ENCODE peak calls at places on chromosomes 6 and 20, in ten cellular contexts. L is HCT116; V is GM23338; U is fibroblast of the aortic adventitia; S is pancreas; J is CD8-positive, alpha-beta T cell; O is retinal pigment epithelial cell; C is heart left ventricle; Y is aorta; P is GM06990. B is an unnamed sample.

GRCh38 chr6:66423047-66423446 is 716.0 kb upstream of the EYS start:
- DNase-seq in L (no peak), V (no peak), U (no peak), S (no peak), J (no peak), O (no peak), C (no peak), Y (no peak), P (no peak), B (no peak)

GRCh38 chr20:41573955-41574354 is 44.2 kb downstream of the CHD6 start:
- DNase-seq in L (no peak), V (no peak), U (no peak), S (no peak), J (no peak), O (no peak), C (no peak), Y (no peak), P (no peak), B (no peak)

GRCh38 chr20:48205786-48206185 is 420.5 kb upstream of the SULF2 start:
- DNase-seq in L (no peak), V (no peak), U (no peak), S (no peak), J (no peak), O (no peak), C (no peak), Y (no peak), P (no peak), B (no peak)

GRCh38 chr20:22389836-22390542 is 194.4 kb downstream of the FOXA2 start:
- DNase-seq in L (peak), V (peak), U (peak), S (peak), J (no peak), O (no peak), C (no peak), Y (no peak), P (no peak), B (no peak)

GRCh38 chr20:43844778-43845614 is 69.7 kb upstream of the TOX2 start:
- DNase-seq in L (peak), V (no peak), U (peak), S (no peak), J (no peak), O (peak), C (peak), Y (no peak), P (no peak), B (no peak)

GRCh38 chr6:140921366-140922226 is 1211.1 kb upstream of the GJE1 start:
- DNase-seq in L (peak), V (peak), U (peak), S (no peak), J (no peak), O (peak), C (no peak), Y (no peak), P (no peak), B (peak)

GRCh38 chr6:125787791-125788190 is 3.0 kb upstream of the NCOA7 start:
- DNase-seq in L (no peak), V (no peak), U (peak), S (no peak), J (no peak), O (peak), C (no peak), Y (no peak), P (no peak), B (no peak)

GRCh38 chr20:40489886-40490285 is 199.2 kb downstream of the MAFB start:
- DNase-seq in L (no peak), V (no peak), U (peak), S (no peak), J (no peak), O (peak), C (no peak), Y (no peak), P (no peak), B (no peak)

GRCh38 chr6:26554669-26555504 is 16.7 kb downstream of the HMGN4 start:
- DNase-seq in L (no peak), V (peak), U (peak), S (no peak), J (no peak), O (no peak), C (no peak), Y (no peak), P (peak), B (peak)

GRCh38 chr6:26553739-26554668 is 15.8 kb downstream of the HMGN4 start:
- DNase-seq in L (peak), V (peak), U (peak), S (peak), J (peak), O (no peak), C (peak), Y (peak), P (peak), B (peak)

GRCh38 chr6:26552205-26552604 is 14.0 kb downstream of the HMGN4 start:
- DNase-seq in L (no peak), V (no peak), U (no peak), S (no peak), J (no peak), O (no peak), C (no peak), Y (no peak), P (no peak), B (no peak)

GRCh38 chr6:26553264-26553738 is 15.1 kb downstream of the HMGN4 start:
- DNase-seq in L (peak), V (peak), U (peak), S (peak), J (peak), O (no peak), C (peak), Y (peak), P (peak), B (peak)

DNA sequence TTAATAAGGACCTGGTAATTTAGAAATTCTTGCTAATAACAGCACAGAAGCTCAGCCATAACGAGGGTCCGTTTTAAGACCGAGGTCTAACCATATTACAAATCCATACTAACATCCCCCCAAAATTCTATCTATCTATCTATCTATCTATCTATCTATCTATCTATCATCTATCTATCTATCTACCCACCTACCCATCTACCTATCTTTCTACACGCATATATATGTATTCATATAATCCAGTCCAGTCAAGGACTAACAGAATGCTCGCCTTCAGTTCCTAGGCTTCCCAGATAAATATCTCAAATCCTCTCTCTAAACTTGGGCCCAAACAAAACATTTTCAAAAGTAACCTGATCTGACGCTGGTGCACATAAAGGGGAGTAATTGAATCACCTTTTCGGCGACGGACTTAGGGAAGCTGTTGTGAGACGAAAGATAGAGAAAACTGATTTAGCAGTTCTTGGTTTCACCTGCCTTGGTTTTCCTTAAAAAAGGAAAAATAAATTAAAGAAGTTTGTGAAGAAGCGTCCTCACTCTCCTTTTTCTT is 14.5 kb downstream of the HMGN4 start:
- DNase-seq in L (no peak), V (no peak), U (no peak), S (no peak), J (no peak), O (no peak), C (no peak), Y (no peak), P (no peak), B (no peak)
- H3K4me3 ChIP-seq in L (peak), V (peak), U (peak), S (no peak), J (peak), O (peak), C (peak), Y (peak), P (peak), B (peak)

DNA sequence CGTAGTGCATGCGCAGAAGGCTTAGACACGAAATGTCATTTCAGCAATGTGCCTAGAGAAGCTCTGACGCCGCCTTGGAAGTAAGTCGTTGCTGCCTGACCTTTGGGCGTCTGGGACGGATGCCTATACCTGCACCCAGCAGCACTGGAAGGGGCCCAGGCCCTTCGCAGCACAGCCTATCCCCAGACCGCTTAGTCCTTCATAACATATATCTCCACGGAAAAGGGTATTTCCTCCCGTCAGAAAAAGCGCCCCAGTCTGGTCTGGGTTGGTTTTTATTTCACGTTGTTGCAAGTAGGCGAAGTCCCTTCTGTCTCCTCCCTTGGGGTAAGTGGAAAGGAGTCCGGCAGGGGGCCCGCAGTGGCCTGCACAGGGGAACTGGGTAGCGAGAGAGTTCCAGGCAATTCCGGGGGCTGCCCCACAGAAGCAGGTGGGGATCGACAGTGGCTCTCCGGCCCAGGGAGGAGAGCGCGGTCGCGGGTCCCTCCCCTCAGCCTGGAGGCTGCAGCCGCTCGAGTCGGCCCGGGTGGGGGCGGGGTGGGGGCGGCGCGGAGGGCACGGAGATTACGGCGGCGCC is 558 bp upstream of the EYA4 start:
- DNase-seq in L (no peak), V (peak), U (no peak), S (no peak), J (no peak), O (no peak), C (peak), Y (peak), P (no peak), B (no peak)
- H3K4me3 ChIP-seq in L (no peak), V (peak), U (no peak), S (peak), J (no peak), O (peak), C (peak), Y (peak), P (no peak), B (no peak)

GRCh38 chr6:144350176-144350575 is 65.0 kb downstream of the UTRN start:
- DNase-seq in L (no peak), V (no peak), U (no peak), S (no peak), J (no peak), O (no peak), C (no peak), Y (no peak), P (peak), B (no peak)

GRCh38 chr6:144351338-144351737 is 66.2 kb downstream of the UTRN start:
- DNase-seq in L (no peak), V (no peak), U (no peak), S (no peak), J (no peak), O (no peak), C (no peak), Y (no peak), P (no peak), B (peak)

GRCh38 chr6:144353871-144354314 is 68.8 kb downstream of the UTRN start:
- DNase-seq in L (no peak), V (no peak), U (no peak), S (no peak), J (no peak), O (no peak), C (no peak), Y (no peak), P (peak), B (no peak)

GRCh38 chr6:144351741-144352140 is 66.6 kb downstream of the UTRN start:
- DNase-seq in L (no peak), V (no peak), U (peak), S (no peak), J (no peak), O (no peak), C (no peak), Y (no peak), P (no peak), B (no peak)

GRCh38 chr6:144352310-144352709 is 67.2 kb downstream of the UTRN start:
- DNase-seq in L (no peak), V (no peak), U (no peak), S (no peak), J (no peak), O (no peak), C (no peak), Y (no peak), P (no peak), B (no peak)
- H3K4me3 ChIP-seq in L (no peak), V (no peak), U (no peak), S (no peak), J (peak), O (no peak), C (no peak), Y (no peak), P (no peak), B (no peak)

DNA sequence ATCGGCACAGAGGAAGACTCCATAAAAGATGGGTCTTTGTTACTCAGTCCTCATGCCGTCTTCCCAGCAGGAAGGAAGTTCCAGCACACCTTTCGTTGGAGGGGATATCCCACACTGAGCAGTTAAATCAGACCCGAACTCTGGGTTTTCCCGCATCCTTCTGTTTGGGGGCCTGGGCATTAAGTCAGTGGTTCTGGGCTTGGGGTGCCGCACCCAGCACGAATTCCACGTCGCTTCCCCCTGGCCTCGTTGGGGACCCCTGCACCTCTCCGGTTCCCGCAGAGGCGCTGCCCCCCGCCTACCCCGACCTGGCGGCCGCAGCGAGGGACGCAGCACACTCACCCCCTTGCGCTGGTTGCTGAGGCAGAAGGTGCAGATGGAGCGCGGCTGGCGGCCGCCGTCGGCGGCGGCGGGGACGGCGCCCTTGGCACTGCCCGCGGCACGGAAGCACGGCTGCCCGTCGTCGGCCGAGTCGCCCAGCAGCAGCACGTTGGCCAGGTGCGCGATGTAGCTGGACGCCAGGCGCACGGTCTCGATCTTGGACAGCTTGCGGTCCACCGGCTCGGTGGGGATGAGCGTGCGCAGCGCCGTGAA is 641 bp downstream of the TCF15 start:
- DNase-seq in L (no peak), V (peak), U (no peak), S (no peak), J (no peak), O (no peak), C (no peak), Y (no peak), P (no peak), B (no peak)
- H3K4me3 ChIP-seq in L (no peak), V (peak), U (no peak), S (no peak), J (no peak), O (no peak), C (peak), Y (no peak), P (no peak), B (no peak)

DNA sequence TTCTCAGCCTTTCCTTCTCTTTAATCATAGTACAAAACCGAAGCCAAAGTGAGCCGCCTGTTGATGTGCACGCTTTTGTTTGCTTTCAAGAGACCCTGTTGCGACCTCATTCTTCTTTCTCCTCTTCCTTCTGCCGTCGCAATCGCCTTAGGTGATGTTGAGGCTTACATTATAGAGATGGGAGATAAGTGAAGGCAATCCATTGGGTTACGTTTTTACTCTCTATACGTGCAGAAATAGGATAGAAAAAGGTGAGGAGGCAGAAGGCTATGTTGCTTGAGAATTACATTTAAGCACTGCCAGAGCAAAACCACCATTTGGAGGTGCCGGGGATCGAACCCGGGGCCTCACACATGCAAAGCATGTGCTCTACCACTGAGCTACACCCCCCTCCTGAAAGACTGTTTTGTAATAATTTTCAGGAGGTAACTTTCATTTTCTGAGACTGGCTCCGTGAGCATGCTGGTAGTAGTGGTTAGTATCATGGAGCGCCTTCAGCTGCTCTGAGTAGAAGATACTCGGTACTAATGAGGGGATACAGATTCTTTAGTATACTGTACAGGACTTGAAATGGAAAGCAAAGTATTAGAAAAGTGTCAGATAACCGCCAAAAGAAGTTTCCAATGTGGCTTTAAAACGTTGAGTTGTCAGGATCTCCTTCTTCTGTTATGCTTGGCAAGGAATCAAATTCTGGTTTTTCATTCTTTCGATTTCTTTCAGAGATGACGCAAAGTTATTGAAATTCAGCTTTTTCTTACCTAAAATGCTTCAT is 165.6 kb downstream of the TRIM27 start:
- DNase-seq in L (peak), V (peak), U (peak), S (no peak), J (no peak), O (no peak), C (no peak), Y (no peak), P (peak), B (peak)
- H3K4me3 ChIP-seq in L (peak), V (peak), U (peak), S (no peak), J (no peak), O (peak), C (no peak), Y (no peak), P (peak), B (peak)

DNA sequence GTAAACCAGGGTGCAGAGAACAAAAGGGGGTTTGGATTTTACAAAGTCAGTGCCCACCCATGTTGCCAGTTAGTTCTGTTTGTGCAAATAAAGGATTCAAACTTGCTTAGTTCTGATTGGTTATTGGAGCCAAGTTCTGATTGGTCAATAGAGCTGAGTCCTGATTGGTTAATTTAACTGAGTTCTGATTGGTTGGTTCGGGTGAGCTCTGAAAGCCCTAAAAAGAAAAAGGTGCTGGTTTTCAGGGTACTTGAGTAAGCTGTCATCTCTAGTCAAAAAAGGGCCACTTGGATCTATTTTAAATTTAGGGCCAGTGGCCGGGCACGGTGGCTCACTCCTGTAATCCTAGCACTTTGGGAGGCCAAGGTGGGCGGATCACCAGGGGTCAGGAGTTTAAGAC is 47.6 kb downstream of the SCGN start:
- DNase-seq in L (no peak), V (no peak), U (no peak), S (no peak), J (no peak), O (no peak), C (no peak), Y (no peak), P (no peak), B (no peak)
- H3K4me3 ChIP-seq in L (no peak), V (no peak), U (no peak), S (no peak), J (no peak), O (no peak), C (no peak), Y (no peak), P (no peak), B (no peak)

GRCh38 chr6:5999688-6000608 is 6.8 kb downstream of the NRN1 start:
- DNase-seq in L (no peak), V (peak), U (no peak), S (no peak), J (no peak), O (no peak), C (no peak), Y (no peak), P (no peak), B (no peak)
- H3K4me3 ChIP-seq in L (no peak), V (peak), U (no peak), S (no peak), J (no peak), O (no peak), C (peak), Y (no peak), P (no peak), B (no peak)

GRCh38 chr6:155311076-155311475 is 3.2 kb downstream of the TFB1M start:
- DNase-seq in L (no peak), V (no peak), U (no peak), S (no peak), J (no peak), O (peak), C (no peak), Y (no peak), P (no peak), B (no peak)
- H3K4me3 ChIP-seq in L (no peak), V (no peak), U (no peak), S (no peak), J (no peak), O (no peak), C (no peak), Y (no peak), P (no peak), B (no peak)

GRCh38 chr20:45814314-45814713 is 1.9 kb downstream of the UBE2C start:
- DNase-seq in L (no peak), V (no peak), U (no peak), S (no peak), J (no peak), O (no peak), C (no peak), Y (peak), P (no peak), B (no peak)
- H3K4me3 ChIP-seq in L (no peak), V (no peak), U (peak), S (no peak), J (no peak), O (peak), C (no peak), Y (no peak), P (peak), B (no peak)

GRCh38 chr20:3747471-3747870 is 15.0 kb downstream of the HSPA12B start:
- DNase-seq in L (no peak), V (no peak), U (no peak), S (no peak), J (no peak), O (no peak), C (no peak), Y (no peak), P (no peak), B (no peak)
- H3K4me3 ChIP-seq in L (no peak), V (no peak), U (no peak), S (no peak), J (no peak), O (no peak), C (no peak), Y (no peak), P (no peak), B (no peak)

B was measured in Jurkat, Clone E6-1.